ENCODE peak calls at places on chromosome 19, in nine cellular contexts. One of them, this sample, is unnamed.

GRCh38 chr19:47609885-47610545 is 1.1 kb downstream of the BICRA start:
- DNase-seq in Karpas-422: peak
- DNase-seq in lung: peak
- DNase-seq in substantia nigra: peak
- DNase-seq in stomach: peak
- DNase-seq in ascending aorta: no peak
- DNase-seq in hepatocyte: peak
- DNase-seq in neural progenitor cell: peak
- DNase-seq in dorsolateral prefrontal cortex: peak
- DNase-seq in this sample: peak

GRCh38 chr19:48624791-48625723 is 5.8 kb downstream of the SPHK2 start:
- DNase-seq in substantia nigra: no peak
- DNase-seq in Karpas-422: no peak
- DNase-seq in ascending aorta: no peak
- DNase-seq in hepatocyte: peak
- DNase-seq in lung: no peak
- DNase-seq in stomach: no peak
- DNase-seq in neural progenitor cell: peak
- DNase-seq in dorsolateral prefrontal cortex: no peak
- DNase-seq in this sample: no peak

GRCh38 chr19:19053508-19054314 is 10.1 kb upstream of the SLC25A42 start:
- DNase-seq in substantia nigra: peak
- DNase-seq in Karpas-422: peak
- DNase-seq in neural progenitor cell: peak
- DNase-seq in lung: no peak
- DNase-seq in dorsolateral prefrontal cortex: peak
- DNase-seq in stomach: peak
- DNase-seq in ascending aorta: no peak
- DNase-seq in hepatocyte: peak
- DNase-seq in this sample: peak

GRCh38 chr19:48656840-48657474 is 11.0 kb upstream of the CA11 start:
- DNase-seq in dorsolateral prefrontal cortex: no peak
- DNase-seq in substantia nigra: no peak
- DNase-seq in ascending aorta: no peak
- DNase-seq in neural progenitor cell: no peak
- DNase-seq in lung: no peak
- DNase-seq in stomach: no peak
- DNase-seq in hepatocyte: peak
- DNase-seq in Karpas-422: no peak
- DNase-seq in this sample: no peak

GRCh38 chr19:46944918-46945628 is 74.6 kb upstream of the NPAS1 start:
- DNase-seq in lung: peak
- DNase-seq in substantia nigra: peak
- DNase-seq in Karpas-422: no peak
- DNase-seq in neural progenitor cell: peak
- DNase-seq in stomach: no peak
- DNase-seq in ascending aorta: peak
- DNase-seq in dorsolateral prefrontal cortex: peak
- DNase-seq in hepatocyte: peak
- DNase-seq in this sample: peak

GRCh38 chr19:13887529-13887928 is 10.6 kb downstream of the NANOS3 start:
- DNase-seq in lung: no peak
- DNase-seq in Karpas-422: peak
- DNase-seq in stomach: no peak
- DNase-seq in substantia nigra: no peak
- DNase-seq in ascending aorta: no peak
- DNase-seq in dorsolateral prefrontal cortex: no peak
- DNase-seq in hepatocyte: no peak
- DNase-seq in neural progenitor cell: no peak
- DNase-seq in this sample: no peak

GRCh38 chr19:12695997-12696365 is 450 bp downstream of the FBXW9 start:
- DNase-seq in substantia nigra: no peak
- DNase-seq in lung: no peak
- DNase-seq in dorsolateral prefrontal cortex: no peak
- DNase-seq in neural progenitor cell: no peak
- DNase-seq in Karpas-422: no peak
- DNase-seq in hepatocyte: no peak
- DNase-seq in stomach: no peak
- DNase-seq in ascending aorta: no peak
- DNase-seq in this sample: no peak

GRCh38 chr19:4439243-4439642 is 18.4 kb downstream of the UBXN6 start:
- DNase-seq in dorsolateral prefrontal cortex: peak
- DNase-seq in substantia nigra: no peak
- DNase-seq in neural progenitor cell: no peak
- DNase-seq in ascending aorta: no peak
- DNase-seq in stomach: no peak
- DNase-seq in lung: no peak
- DNase-seq in hepatocyte: no peak
- DNase-seq in Karpas-422: no peak
- DNase-seq in this sample: no peak

GRCh38 chr19:45097776-45098520 is 5.0 kb downstream of the PPP1R37 start:
- DNase-seq in dorsolateral prefrontal cortex: peak
- DNase-seq in lung: no peak
- DNase-seq in neural progenitor cell: no peak
- DNase-seq in ascending aorta: no peak
- DNase-seq in hepatocyte: peak
- DNase-seq in stomach: peak
- DNase-seq in Karpas-422: no peak
- DNase-seq in substantia nigra: peak
- DNase-seq in this sample: no peak

GRCh38 chr19:35331551-35332214 is 2.7 kb downstream of the CD22 start:
- DNase-seq in lung: no peak
- DNase-seq in dorsolateral prefrontal cortex: no peak
- DNase-seq in Karpas-422: no peak
- DNase-seq in stomach: no peak
- DNase-seq in ascending aorta: no peak
- DNase-seq in neural progenitor cell: no peak
- DNase-seq in hepatocyte: no peak
- DNase-seq in substantia nigra: no peak
- DNase-seq in this sample: no peak

GRCh38 chr19:7820588-7820987 is 9.4 kb upstream of the EVI5L start:
- DNase-seq in stomach: no peak
- DNase-seq in neural progenitor cell: no peak
- DNase-seq in hepatocyte: no peak
- DNase-seq in Karpas-422: no peak
- DNase-seq in ascending aorta: no peak
- DNase-seq in lung: no peak
- DNase-seq in dorsolateral prefrontal cortex: no peak
- DNase-seq in substantia nigra: no peak
- DNase-seq in this sample: no peak

GRCh38 chr19:12217332-12217731 is 54.4 kb downstream of the ZNF136 start:
- DNase-seq in lung: no peak
- DNase-seq in Karpas-422: no peak
- DNase-seq in ascending aorta: no peak
- DNase-seq in neural progenitor cell: no peak
- DNase-seq in stomach: no peak
- DNase-seq in hepatocyte: no peak
- DNase-seq in substantia nigra: no peak
- DNase-seq in dorsolateral prefrontal cortex: no peak
- DNase-seq in this sample: no peak

GRCh38 chr19:3403489-3404323 is 37.3 kb downstream of the NFIC start:
- DNase-seq in lung: peak
- DNase-seq in substantia nigra: peak
- DNase-seq in stomach: peak
- DNase-seq in neural progenitor cell: no peak
- DNase-seq in dorsolateral prefrontal cortex: peak
- DNase-seq in hepatocyte: peak
- DNase-seq in ascending aorta: peak
- DNase-seq in Karpas-422: no peak
- DNase-seq in this sample: no peak

DNA sequence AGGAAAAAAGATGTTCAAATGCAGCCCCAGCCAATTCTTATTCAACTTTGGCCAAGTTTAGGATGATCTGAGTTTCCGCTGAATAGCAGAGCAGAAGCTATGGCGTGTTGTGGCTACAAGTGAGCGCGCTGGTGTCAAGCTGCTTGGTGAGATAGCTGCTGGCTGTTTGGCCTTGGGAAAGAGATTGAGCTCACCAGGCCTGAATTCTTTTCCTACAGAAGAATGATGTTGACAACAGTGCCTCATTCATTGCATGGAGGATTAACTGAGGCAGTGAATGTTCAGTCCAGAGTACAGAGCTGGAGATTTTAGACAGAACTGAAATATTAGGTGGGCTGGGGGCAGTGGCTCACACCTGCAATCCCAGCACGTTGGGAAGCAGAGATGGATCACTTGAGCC is 31.5 kb upstream of the MAP3K10 start:
- DNase-seq in dorsolateral prefrontal cortex: no peak
- DNase-seq in hepatocyte: no peak
- DNase-seq in Karpas-422: no peak
- DNase-seq in substantia nigra: no peak
- DNase-seq in ascending aorta: no peak
- DNase-seq in stomach: no peak
- DNase-seq in neural progenitor cell: no peak
- DNase-seq in lung: no peak
- DNase-seq in this sample: no peak
- H3K27ac ChIP-seq in dorsolateral prefrontal cortex: no peak
- H3K27ac ChIP-seq in hepatocyte: no peak
- H3K27ac ChIP-seq in Karpas-422: no peak
- H3K27ac ChIP-seq in substantia nigra: no peak
- H3K27ac ChIP-seq in ascending aorta: no peak
- H3K27ac ChIP-seq in stomach: no peak
- H3K27ac ChIP-seq in neural progenitor cell: no peak
- H3K27ac ChIP-seq in lung: no peak
- H3K27ac ChIP-seq in this sample: no peak

DNA sequence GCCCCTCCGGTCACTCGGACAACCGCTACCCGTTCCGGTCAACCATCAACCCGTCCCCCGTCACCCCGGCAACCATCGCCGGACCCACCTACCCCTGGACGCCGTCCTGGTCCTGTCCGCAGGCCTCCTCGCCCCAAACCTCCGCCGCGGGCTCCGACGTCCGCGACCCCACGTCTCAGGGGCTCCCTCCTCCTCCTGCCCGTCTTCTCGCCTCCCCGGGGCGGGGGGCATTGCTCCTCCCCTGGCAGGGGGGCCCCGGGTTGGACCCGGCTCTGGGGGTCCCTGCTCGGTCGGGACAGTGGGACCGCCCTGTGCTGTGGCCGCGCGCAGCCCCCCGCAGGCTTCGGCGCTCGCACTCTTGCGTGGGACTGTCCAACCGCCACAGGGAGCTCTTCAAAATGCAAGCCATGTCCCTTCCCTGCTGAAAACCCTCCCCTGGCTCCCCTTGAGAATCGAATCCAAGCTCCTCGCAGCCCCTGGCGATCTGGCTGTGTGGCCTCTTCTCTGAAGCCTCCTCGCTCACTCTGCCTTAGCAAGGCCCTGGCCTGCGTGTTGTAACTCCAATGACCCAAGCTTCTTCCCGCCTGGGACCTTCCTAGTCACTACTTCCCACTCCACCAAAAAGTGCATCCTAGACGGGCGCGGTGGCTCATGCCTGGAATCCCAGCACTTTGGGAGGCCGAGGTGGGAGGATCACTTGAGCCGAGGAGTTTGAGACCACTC is 8.4 kb downstream of the EPHX3 start:
- DNase-seq in stomach: no peak
- DNase-seq in substantia nigra: no peak
- DNase-seq in dorsolateral prefrontal cortex: no peak
- DNase-seq in neural progenitor cell: peak
- DNase-seq in lung: no peak
- DNase-seq in hepatocyte: no peak
- DNase-seq in Karpas-422: no peak
- DNase-seq in ascending aorta: no peak
- DNase-seq in this sample: no peak
- H3K27ac ChIP-seq in stomach: peak
- H3K27ac ChIP-seq in substantia nigra: peak
- H3K27ac ChIP-seq in dorsolateral prefrontal cortex: peak
- H3K27ac ChIP-seq in neural progenitor cell: no peak
- H3K27ac ChIP-seq in lung: peak
- H3K27ac ChIP-seq in hepatocyte: peak
- H3K27ac ChIP-seq in Karpas-422: no peak
- H3K27ac ChIP-seq in ascending aorta: peak
- H3K27ac ChIP-seq in this sample: no peak

DNA sequence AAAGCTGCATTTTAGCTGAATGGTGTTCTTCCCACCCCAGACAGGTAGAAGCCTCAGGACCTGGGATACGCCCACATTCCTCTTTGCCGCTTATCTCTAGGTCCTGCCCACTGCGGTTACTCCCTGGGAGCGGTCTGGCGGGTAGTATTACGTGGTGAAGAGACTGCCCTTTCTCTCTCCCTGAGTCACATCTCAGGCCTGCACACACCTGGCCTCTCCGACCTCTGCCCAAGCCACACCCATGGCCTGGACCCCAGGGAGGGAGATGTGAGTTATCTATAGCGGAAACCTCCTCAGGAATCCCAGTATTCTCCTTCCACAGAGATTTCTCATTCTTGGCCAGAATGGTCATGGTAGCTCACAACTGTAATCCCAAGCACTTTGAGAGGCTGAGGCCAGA is 17.3 kb downstream of the RHPN2 start:
- DNase-seq in Karpas-422: no peak
- DNase-seq in substantia nigra: no peak
- DNase-seq in lung: peak
- DNase-seq in hepatocyte: peak
- DNase-seq in ascending aorta: no peak
- DNase-seq in dorsolateral prefrontal cortex: no peak
- DNase-seq in neural progenitor cell: no peak
- DNase-seq in stomach: peak
- DNase-seq in this sample: peak
- H3K27ac ChIP-seq in Karpas-422: no peak
- H3K27ac ChIP-seq in substantia nigra: no peak
- H3K27ac ChIP-seq in lung: no peak
- H3K27ac ChIP-seq in hepatocyte: peak
- H3K27ac ChIP-seq in ascending aorta: no peak
- H3K27ac ChIP-seq in dorsolateral prefrontal cortex: no peak
- H3K27ac ChIP-seq in neural progenitor cell: no peak
- H3K27ac ChIP-seq in stomach: peak
- H3K27ac ChIP-seq in this sample: no peak

GRCh38 chr19:40747536-40747935 is 2.7 kb downstream of the ACTMAP start:
- DNase-seq in neural progenitor cell: no peak
- DNase-seq in dorsolateral prefrontal cortex: no peak
- DNase-seq in hepatocyte: no peak
- DNase-seq in stomach: no peak
- DNase-seq in substantia nigra: no peak
- DNase-seq in ascending aorta: no peak
- DNase-seq in lung: no peak
- DNase-seq in Karpas-422: no peak
- DNase-seq in this sample: no peak

GRCh38 chr19:40742477-40742876 is 7.8 kb downstream of the ACTMAP start:
- DNase-seq in substantia nigra: no peak
- DNase-seq in stomach: no peak
- DNase-seq in lung: no peak
- DNase-seq in neural progenitor cell: no peak
- DNase-seq in dorsolateral prefrontal cortex: no peak
- DNase-seq in ascending aorta: no peak
- DNase-seq in Karpas-422: no peak
- DNase-seq in hepatocyte: no peak
- DNase-seq in this sample: no peak

GRCh38 chr19:40745402-40745780 is 4.9 kb downstream of the ACTMAP start:
- DNase-seq in substantia nigra: no peak
- DNase-seq in neural progenitor cell: no peak
- DNase-seq in lung: no peak
- DNase-seq in ascending aorta: no peak
- DNase-seq in hepatocyte: no peak
- DNase-seq in Karpas-422: no peak
- DNase-seq in stomach: no peak
- DNase-seq in dorsolateral prefrontal cortex: no peak
- DNase-seq in this sample: no peak

GRCh38 chr19:40743926-40744325 is 6.4 kb downstream of the ACTMAP start:
- DNase-seq in substantia nigra: no peak
- DNase-seq in Karpas-422: no peak
- DNase-seq in dorsolateral prefrontal cortex: no peak
- DNase-seq in stomach: no peak
- DNase-seq in lung: no peak
- DNase-seq in neural progenitor cell: no peak
- DNase-seq in hepatocyte: no peak
- DNase-seq in ascending aorta: no peak
- DNase-seq in this sample: no peak

GRCh38 chr19:40744554-40745401 is 5.5 kb downstream of the ACTMAP start:
- DNase-seq in lung: peak
- DNase-seq in stomach: no peak
- DNase-seq in Karpas-422: peak
- DNase-seq in substantia nigra: no peak
- DNase-seq in dorsolateral prefrontal cortex: no peak
- DNase-seq in ascending aorta: no peak
- DNase-seq in neural progenitor cell: peak
- DNase-seq in hepatocyte: peak
- DNase-seq in this sample: peak
- H3K27ac ChIP-seq in lung: no peak
- H3K27ac ChIP-seq in stomach: no peak
- H3K27ac ChIP-seq in Karpas-422: no peak
- H3K27ac ChIP-seq in substantia nigra: no peak
- H3K27ac ChIP-seq in dorsolateral prefrontal cortex: no peak
- H3K27ac ChIP-seq in ascending aorta: peak
- H3K27ac ChIP-seq in neural progenitor cell: no peak
- H3K27ac ChIP-seq in hepatocyte: peak
- H3K27ac ChIP-seq in this sample: no peak

This sample was measured in H9.